ENCODE peak calls at places on chromosomes 4 and X, in ten cellular contexts. V is amygdala; A is small intestine; E is foreskin keratinocyte; K is activated naive CD4-positive, alpha-beta T cell; W is stomach; Y is ACHN; P is stimulated activated CD8-positive, alpha-beta memory T cell treated with anti-CD3 and anti-CD28 coated beads, Interleukin-4, amount 100 ng/mL, for 24 hours; O is tibial artery; G is H54. J is an unnamed sample.

GRCh38 chr4:189087981-189088380 is 852.7 kb upstream of the FRG1 start:
- DNase-seq in V (no peak), A (no peak), E (no peak), K (no peak), W (no peak), Y (peak), P (no peak), O (no peak), G (no peak), J (no peak)

GRCh38 chr4:150209140-150209829 is 131.0 kb downstream of the DCLK2 start:
- DNase-seq in V (no peak), A (peak), E (no peak), K (no peak), W (peak), Y (peak), P (no peak), O (peak), G (no peak), J (peak)

GRCh38 chr4:41155194-41155830 is 59.0 kb downstream of the APBB2 start:
- DNase-seq in V (no peak), A (no peak), E (peak), K (no peak), W (no peak), Y (peak), P (no peak), O (no peak), G (no peak), J (no peak)

GRCh38 chrX:123291623-123292022 is 107.5 kb downstream of the GRIA3 start:
- DNase-seq in V (no peak), A (peak), E (no peak), K (no peak), W (peak), Y (no peak), P (no peak), O (no peak), G (no peak), J (no peak)

GRCh38 chrX:42678133-42678532 is 99.8 kb downstream of the PPP1R2C start:
- DNase-seq in V (no peak), A (peak), E (no peak), K (no peak), W (peak), Y (peak), P (no peak), O (no peak), G (no peak), J (no peak)

GRCh38 chr4:86586160-86586572 is 7.9 kb upstream of the PTPN13 start:
- DNase-seq in V (no peak), A (no peak), E (peak), K (no peak), W (no peak), Y (peak), P (no peak), O (no peak), G (no peak), J (no peak)

GRCh38 chr4:140497776-140498636 is at the start of gene MGAT4D:
- DNase-seq in V (no peak), A (peak), E (no peak), K (no peak), W (no peak), Y (no peak), P (no peak), O (no peak), G (no peak), J (no peak)

GRCh38 chr4:94834496-94834895 is 76.7 kb downstream of the BMPR1B start:
- DNase-seq in V (no peak), A (no peak), E (no peak), K (no peak), W (no peak), Y (no peak), P (no peak), O (no peak), G (no peak), J (no peak)

GRCh38 chrX:105302246-105302645 is 81.8 kb upstream of the TEX13A start:
- DNase-seq in V (no peak), A (no peak), E (no peak), K (no peak), W (no peak), Y (no peak), P (no peak), O (no peak), G (no peak), J (no peak)

GRCh38 chr4:124321370-124321769 is 391.2 kb downstream of the ANKRD50 start:
- DNase-seq in V (no peak), A (no peak), E (no peak), K (no peak), W (no peak), Y (no peak), P (no peak), O (no peak), G (no peak), J (no peak)

GRCh38 chr4:73034896-73035295 is 34.6 kb downstream of the COX18 start:
- DNase-seq in V (no peak), A (no peak), E (no peak), K (no peak), W (no peak), Y (no peak), P (no peak), O (no peak), G (no peak), J (no peak)

GRCh38 chrX:138886769-138887168 is 175.3 kb upstream of the FGF13 start:
- DNase-seq in V (no peak), A (no peak), E (peak), K (no peak), W (no peak), Y (no peak), P (no peak), O (no peak), G (no peak), J (peak)

GRCh38 chr4:121717680-121718237 is 21.0 kb upstream of the ANXA5 start:
- DNase-seq in V (no peak), A (no peak), E (no peak), K (no peak), W (no peak), Y (no peak), P (no peak), O (no peak), G (no peak), J (no peak)

GRCh38 chrX:84865113-84865512 is 138.6 kb upstream of the APOOL start:
- DNase-seq in V (no peak), A (no peak), E (no peak), K (no peak), W (no peak), Y (no peak), P (no peak), O (no peak), G (no peak), J (no peak)

GRCh38 chrX:11787564-11787963 is 29.5 kb downstream of the MSL3 start:
- DNase-seq in V (peak), A (peak), E (no peak), K (peak), W (peak), Y (peak), P (peak), O (no peak), G (no peak), J (peak)

GRCh38 chrX:79444694-79445093 is 77.6 kb upstream of the ITM2A start:
- DNase-seq in V (no peak), A (no peak), E (no peak), K (no peak), W (no peak), Y (no peak), P (no peak), O (no peak), G (no peak), J (no peak)

GRCh38 chrX:107563851-107564250 is 64.5 kb upstream of the PRPS1 start:
- DNase-seq in V (no peak), A (no peak), E (no peak), K (no peak), W (no peak), Y (no peak), P (no peak), O (no peak), G (no peak), J (no peak)

GRCh38 chr4:88064410-88064809 is 57.0 kb downstream of the PKD2 start:
- DNase-seq in V (no peak), A (peak), E (no peak), K (no peak), W (no peak), Y (no peak), P (no peak), O (no peak), G (no peak), J (no peak)

GRCh38 chr4:80989921-80990544 is 40.5 kb upstream of the BMP3 start:
- DNase-seq in V (no peak), A (peak), E (peak), K (no peak), W (no peak), Y (peak), P (no peak), O (no peak), G (peak), J (peak)

GRCh38 chr4:38009949-38010348 is 49.8 kb downstream of the PTTG2 start:
- DNase-seq in V (no peak), A (no peak), E (no peak), K (no peak), W (no peak), Y (no peak), P (no peak), O (no peak), G (no peak), J (no peak)

GRCh38 chr4:99816611-99817309 is at the start of gene DAPP1:
- DNase-seq in V (no peak), A (peak), E (peak), K (peak), W (peak), Y (no peak), P (peak), O (peak), G (no peak), J (no peak)

GRCh38 chr4:120977435-120977997 is 55.0 kb upstream of the PRDM5 start:
- DNase-seq in V (no peak), A (peak), E (peak), K (no peak), W (no peak), Y (peak), P (no peak), O (no peak), G (no peak), J (no peak)

GRCh38 chrX:545488-545887 is 85.1 kb upstream of the SHOX start:
- DNase-seq in V (no peak), A (no peak), E (no peak), K (no peak), W (no peak), Y (no peak), P (no peak), O (peak), G (no peak), J (no peak)

GRCh38 chr4:8225704-8226443 is 26.8 kb downstream of the SH3TC1 start:
- DNase-seq in V (no peak), A (no peak), E (no peak), K (no peak), W (no peak), Y (no peak), P (no peak), O (no peak), G (no peak), J (no peak)

GRCh38 chr4:142222127-142222526 is 585.7 kb downstream of the IL15 start:
- DNase-seq in V (no peak), A (no peak), E (peak), K (no peak), W (no peak), Y (no peak), P (no peak), O (no peak), G (no peak), J (no peak)

GRCh38 chrX:130285069-130285620 is 16.4 kb upstream of the ZNF280C start:
- DNase-seq in V (no peak), A (no peak), E (peak), K (no peak), W (no peak), Y (no peak), P (no peak), O (no peak), G (no peak), J (no peak)

GRCh38 chrX:11137543-11138139 is 26.5 kb downstream of the HCCS start:
- DNase-seq in V (no peak), A (peak), E (no peak), K (no peak), W (no peak), Y (peak), P (no peak), O (no peak), G (no peak), J (peak)

GRCh38 chr4:71602271-71602890 is 181.5 kb downstream of the GC start:
- DNase-seq in V (no peak), A (peak), E (no peak), K (no peak), W (no peak), Y (no peak), P (no peak), O (no peak), G (no peak), J (no peak)

GRCh38 chr4:72919937-72920336 is 149.6 kb downstream of the COX18 start:
- DNase-seq in V (no peak), A (no peak), E (no peak), K (no peak), W (no peak), Y (no peak), P (no peak), O (no peak), G (no peak), J (no peak)